ENCODE peak calls at places on chromosomes 6 and 20, in five cellular contexts. M is hepatocyte, T is endothelial cell, D is D721Med, R is lung. A is an unnamed sample.

GRCh38 chr20:50193169-50193850 is 2.7 kb downstream of the CEBPB start:
- DNase-seq in R (no peak), D (no peak), T (no peak), M (peak; percentile 28), A (no peak)

GRCh38 chr6:25504661-25505060 is 147.4 kb upstream of the SCGN start:
- DNase-seq in M (no peak), D (no peak), T (no peak), R (no peak), A (no peak)

GRCh38 chr6:140480852-140481251 is 1106.4 kb upstream of the CITED2 start:
- DNase-seq in R (no peak), M (no peak), D (no peak), T (no peak), A (peak; percentile 17)

GRCh38 chr20:6530254-6530653 is 237.2 kb upstream of the BMP2 start:
- DNase-seq in R (no peak), T (no peak), D (no peak), M (no peak), A (no peak)

GRCh38 chr6:37131104-37131959 is 38.6 kb upstream of the PIM1 start:
- DNase-seq in R (peak; percentile 85), T (no peak), D (no peak), M (peak; percentile 45), A (no peak)

GRCh38 chr6:154247119-154247814 is 109.3 kb downstream of the IPCEF1 start:
- DNase-seq in D (no peak), M (no peak), T (no peak), R (no peak), A (peak; percentile 41)

GRCh38 chr6:48611332-48611731 is 500.3 kb upstream of the PTCHD4 start:
- DNase-seq in M (no peak), R (no peak), T (no peak), D (no peak), A (no peak)

GRCh38 chr20:41299899-41300298 is 17.6 kb downstream of the ZHX3 start:
- DNase-seq in M (no peak), D (no peak), T (no peak), R (no peak), A (no peak)

GRCh38 chr6:26028753-26029569 is 58.3 kb upstream of the HFE start:
- DNase-seq in T (no peak), R (no peak), D (no peak), M (no peak), A (no peak)

GRCh38 chr6:22036699-22037098 is 260.1 kb downstream of the PRL start:
- DNase-seq in D (no peak), M (no peak), T (no peak), R (no peak), A (no peak)

GRCh38 chr6:106082735-106083398 is 3.3 kb upstream of the PRDM1 start:
- DNase-seq in D (no peak), T (no peak), M (no peak), R (no peak), A (no peak)

GRCh38 chr6:122809671-122810070 is 20.6 kb downstream of the SMPDL3A start:
- DNase-seq in T (no peak), R (no peak), D (no peak), M (no peak), A (no peak)
- TF ChIP-seq CTCF in T (no peak), R (no peak), D (no peak), M (no peak), A (no peak)

GRCh38 chr6:137417411-137417810 is 76.8 kb downstream of the OLIG3 start:
- DNase-seq in R (no peak), T (no peak), M (no peak), D (no peak), A (no peak)
- TF ChIP-seq CTCF in R (no peak), T (no peak), M (no peak), D (no peak), A (no peak)

GRCh38 chr6:150539568-150539967 is 60.1 kb upstream of the PLEKHG1 start:
- DNase-seq in M (no peak), R (no peak), T (no peak), D (no peak), A (no peak)

GRCh38 chr6:150544793-150545192 is 54.9 kb upstream of the PLEKHG1 start:
- DNase-seq in R (no peak), T (no peak), M (no peak), D (no peak), A (no peak)

GRCh38 chr6:150546457-150546856 is 53.2 kb upstream of the PLEKHG1 start:
- DNase-seq in D (no peak), M (no peak), R (no peak), T (peak; percentile 17), A (no peak)

GRCh38 chr6:150541587-150541986 is 58.1 kb upstream of the PLEKHG1 start:
- DNase-seq in D (no peak), T (no peak), R (no peak), M (no peak), A (no peak)

GRCh38 chr6:150543178-150543577 is 56.5 kb upstream of the PLEKHG1 start:
- DNase-seq in M (no peak), D (no peak), T (no peak), R (no peak), A (no peak)
- TF ChIP-seq CTCF in M (no peak), D (no peak), T (no peak), R (no peak), A (no peak)

GRCh38 chr6:20789162-20789561 is 254.9 kb downstream of the CDKAL1 start:
- DNase-seq in R (no peak), M (peak; percentile 13), T (no peak), D (no peak), A (no peak)
- TF ChIP-seq CTCF in R (no peak), M (peak; percentile 38), T (no peak), D (peak; percentile 57), A (no peak)

GRCh38 chr6:145453376-145453775 is 281.9 kb downstream of the EPM2A start:
- DNase-seq in T (no peak), D (no peak), R (no peak), M (no peak), A (no peak)
- TF ChIP-seq CTCF in T (peak; percentile 79), D (no peak), R (no peak), M (peak; percentile 15), A (no peak)